ENCODE peak calls at places on chromosomes 2 and 18, in seven cellular contexts. W is sigmoid colon; I is prostate gland; S is fibroblast of lung; R is CD8-positive, alpha-beta T cell; P is tibial artery; B is GM23338. H is an unnamed sample. For H3K4me1, the result is how much of the 10 kb centered on the place peaks cover.

GRCh38 chr2:59920961-59921360 is 632.5 kb downstream of the BCL11A start:
- DNase-seq in W (no peak), I (no peak), S (no peak), R (no peak), P (no peak), B (no peak), H (no peak)

GRCh38 chr2:84924173-84925106 is 19.0 kb downstream of the TMSB10 start:
- DNase-seq in W (peak), I (no peak), S (no peak), R (no peak), P (no peak), B (peak), H (peak)

GRCh38 chr18:35756506-35757117 is 175.1 kb downstream of the GALNT1 start:
- DNase-seq in W (no peak), I (peak), S (peak), R (peak), P (no peak), B (peak), H (peak)

GRCh38 chr2:237322564-237322963 is 91.4 kb downstream of the COL6A3 start:
- DNase-seq in W (no peak), I (no peak), S (no peak), R (no peak), P (no peak), B (peak), H (no peak)

GRCh38 chr18:78776151-78776550 is 203.5 kb upstream of the SALL3 start:
- DNase-seq in W (peak), I (no peak), S (no peak), R (peak), P (no peak), B (no peak), H (no peak)

GRCh38 chr2:239239607-239240479 is 161.0 kb downstream of the HDAC4 start:
- DNase-seq in W (peak), I (no peak), S (peak), R (no peak), P (no peak), B (no peak), H (no peak)

GRCh38 chr2:25098558-25099486 is 56.9 kb downstream of the EFR3B start:
- DNase-seq in W (peak), I (no peak), S (peak), R (no peak), P (no peak), B (no peak), H (peak)

GRCh38 chr2:37698931-37699481 is 27.6 kb upstream of the CDC42EP3 start:
- DNase-seq in W (no peak), I (no peak), S (no peak), R (no peak), P (no peak), B (no peak), H (no peak)

GRCh38 chr18:37409870-37410269 is 155.7 kb downstream of the CELF4 start:
- DNase-seq in W (no peak), I (no peak), S (peak), R (no peak), P (no peak), B (peak), H (no peak)

GRCh38 chr18:12254137-12254819 is at the start of gene CIDEA:
- DNase-seq in W (no peak), I (no peak), S (no peak), R (no peak), P (no peak), B (peak), H (no peak)

GRCh38 chr2:238938460-238939055 is 90.7 kb downstream of the TWIST2 start:
- DNase-seq in W (peak), I (no peak), S (peak), R (no peak), P (peak), B (no peak), H (peak)

GRCh38 chr2:193154076-193154475 is 959.3 kb upstream of the TMEFF2 start:
- DNase-seq in W (no peak), I (no peak), S (no peak), R (no peak), P (no peak), B (no peak), H (no peak)

GRCh38 chr18:12463191-12463590 is 55.5 kb downstream of the PRELID3A start:
- DNase-seq in W (no peak), I (no peak), S (no peak), R (no peak), P (no peak), B (peak), H (no peak)

GRCh38 chr2:226953826-226954225 is 118.0 kb downstream of the RHBDD1 start:
- DNase-seq in W (no peak), I (no peak), S (no peak), R (no peak), P (no peak), B (no peak), H (no peak)

GRCh38 chr2:102768253-102768652 is 6.4 kb downstream of the TMEM182 start:
- DNase-seq in W (no peak), I (no peak), S (no peak), R (no peak), P (no peak), B (no peak), H (no peak)

GRCh38 chr2:78423631-78424030 is 601.9 kb upstream of the REG3G start:
- DNase-seq in W (no peak), I (no peak), S (no peak), R (no peak), P (no peak), B (no peak), H (no peak)

GRCh38 chr2:207768891-207769596 is 662 bp downstream of the FZD5 start:
- DNase-seq in W (peak), I (peak), S (peak), R (peak), P (no peak), B (no peak), H (no peak)

GRCh38 chr2:38432827-38433606 is 55.9 kb upstream of the ATL2 start:
- DNase-seq in W (no peak), I (no peak), S (no peak), R (no peak), P (no peak), B (no peak), H (no peak)

GRCh38 chr2:166126014-166126639 is 1.7 kb downstream of the SCN1A start:
- DNase-seq in W (no peak), I (no peak), S (peak), R (no peak), P (no peak), B (no peak), H (no peak)

GRCh38 chr2:42304059-42304713 is 56.8 kb downstream of the COX7A2L start:
- DNase-seq in W (no peak), I (no peak), S (no peak), R (no peak), P (no peak), B (no peak), H (no peak)

GRCh38 chr2:61670591-61671503 is 132.7 kb upstream of the XPO1 start:
- DNase-seq in W (peak), I (peak), S (peak), R (no peak), P (no peak), B (peak), H (peak)

GRCh38 chr2:19675856-19676460 is 225.8 kb downstream of the TTC32 start:
- DNase-seq in W (no peak), I (no peak), S (no peak), R (no peak), P (no peak), B (no peak), H (no peak)

GRCh38 chr2:155310589-155310988 is 612.1 kb downstream of the KCNJ3 start:
- DNase-seq in W (no peak), I (no peak), S (peak), R (no peak), P (no peak), B (peak), H (no peak)

GRCh38 chr18:61606068-61606660 is 272.9 kb downstream of the CDH20 start:
- DNase-seq in W (no peak), I (no peak), S (peak), R (no peak), P (no peak), B (peak), H (peak)

GRCh38 chr18:61606759-61607158 is 273.5 kb downstream of the CDH20 start:
- DNase-seq in W (peak), I (peak), S (peak), R (no peak), P (peak), B (peak), H (peak)

GRCh38 chr18:61600422-61600821 is 267.2 kb downstream of the CDH20 start:
- DNase-seq in W (no peak), I (no peak), S (no peak), R (no peak), P (no peak), B (no peak), H (no peak)

GRCh38 chr18:61605376-61606067 is 272.3 kb downstream of the CDH20 start:
- DNase-seq in W (no peak), I (no peak), S (peak), R (no peak), P (no peak), B (no peak), H (no peak)

DNA sequence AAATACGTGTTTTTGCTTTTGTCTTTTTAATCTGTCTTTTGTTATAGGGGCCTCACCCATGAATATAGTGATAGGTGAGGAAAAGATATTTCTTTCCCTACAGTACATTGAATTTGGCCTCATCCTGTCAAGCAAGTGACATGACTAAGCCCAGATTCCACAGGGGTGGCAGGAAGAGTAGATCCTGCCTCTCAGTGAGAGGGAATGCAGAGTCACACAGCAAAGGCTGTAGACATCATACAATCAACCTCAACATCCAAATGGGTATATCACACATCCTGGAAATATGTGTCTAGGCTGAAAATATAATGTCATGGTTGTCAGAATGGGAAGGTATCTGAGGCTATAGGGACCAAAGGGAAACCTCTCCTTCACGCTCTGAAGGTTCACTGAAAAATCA is 269.6 kb downstream of the CDH20 start:
- DNase-seq in W (no peak), I (no peak), S (no peak), R (no peak), P (no peak), B (no peak), H (no peak)
- H3K4me1 ChIP-seq in W (under half), I (under half), S (under half), R (under half), P (under half), B (under half), H (under half)

DNA sequence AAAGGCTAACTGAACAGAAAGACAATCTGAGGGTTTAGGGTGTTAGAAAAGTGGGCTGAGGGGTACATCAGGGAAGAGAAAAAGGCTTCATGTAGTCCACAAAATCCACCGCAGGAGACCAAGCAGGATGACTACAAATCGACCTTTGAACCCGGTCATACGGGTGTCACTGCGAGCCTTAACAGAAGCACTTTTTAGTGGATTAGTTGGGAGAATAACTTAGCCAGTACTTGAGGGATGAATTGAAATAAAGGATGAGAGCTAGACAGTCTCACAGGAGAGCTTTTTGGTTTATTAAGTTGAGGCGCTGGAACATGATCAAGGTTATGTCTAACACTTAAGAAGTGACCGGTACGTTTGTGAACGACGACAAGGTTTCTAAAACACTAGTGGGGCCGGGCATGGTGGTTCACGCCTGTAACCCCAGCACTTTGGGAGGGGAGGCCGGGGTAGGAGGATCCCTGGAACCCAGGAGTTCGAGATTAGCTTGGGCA is 217.7 kb downstream of the MCFD2 start:
- DNase-seq in W (no peak), I (no peak), S (no peak), R (no peak), P (no peak), B (no peak), H (no peak)
- H3K4me3 ChIP-seq in W (peak), I (peak), S (no peak), R (peak), P (peak), B (peak), H (peak)

GRCh38 chr2:97774425-97774824 is 61.0 kb downstream of the ZAP70 start:
- DNase-seq in W (no peak), I (no peak), S (no peak), R (no peak), P (no peak), B (peak), H (no peak)
- TF ChIP-seq CTCF in W (no peak), I (peak), S (peak), R (no peak), P (no peak), B (peak), H (peak)

GRCh38 chr2:134406311-134406710 is 152.4 kb downstream of the MGAT5 start:
- DNase-seq in W (no peak), I (no peak), S (no peak), R (no peak), P (no peak), B (no peak), H (no peak)
- H3K4me1 ChIP-seq in W (under half), I (under half), S (half or more), R (under half), P (under half), B (under half), H (under half)

GRCh38 chr2:10317646-10318045 is 14.9 kb downstream of the HPCAL1 start:
- DNase-seq in W (no peak), I (no peak), S (no peak), R (no peak), P (peak), B (peak), H (no peak)
- H3K4me3 ChIP-seq in W (no peak), I (no peak), S (no peak), R (no peak), P (no peak), B (no peak), H (no peak)

GRCh38 chr2:125736306-125736705 is 919.7 kb upstream of the GYPC start:
- DNase-seq in W (no peak), I (no peak), S (no peak), R (no peak), P (no peak), B (no peak), H (no peak)

GRCh38 chr2:125730921-125731320 is 925.0 kb upstream of the GYPC start:
- DNase-seq in W (no peak), I (no peak), S (no peak), R (no peak), P (no peak), B (no peak), H (no peak)
- TF ChIP-seq CTCF in W (no peak), I (no peak), S (no peak), R (no peak), P (no peak), B (no peak), H (no peak)

GRCh38 chr2:6921321-6921922 is 4.2 kb downstream of the RNF144A start:
- DNase-seq in W (no peak), I (no peak), S (no peak), R (no peak), P (no peak), B (no peak), H (no peak)
- H3K4me1 ChIP-seq in W (under half), I (under half), S (under half), R (half or more), P (under half), B (under half), H (half or more)